ENCODE peak calls at places on chromosomes 3 and 15, in seven cellular contexts. T is CD4-positive, alpha-beta T cell; L is lower leg skin; B is substantia nigra; U is smooth muscle cell of the brain vasculature; F is activated T-cell treated with anti-CD3 and anti-CD28 coated beads for 48 hours; I is RKO. N is an unnamed sample.

GRCh38 chr3:119223511-119223910 is 17.2 kb downstream of the B4GALT4 start:
- DNase-seq in T (no peak), L (no peak), B (no peak), U (no peak), F (no peak), I (no peak), N (no peak)

GRCh38 chr15:48759921-48760320 is 50.9 kb downstream of the CEP152 start:
- DNase-seq in T (no peak), L (no peak), B (no peak), U (no peak), F (no peak), I (no peak), N (no peak)

GRCh38 chr15:77688270-77689058 is 55.8 kb upstream of the LINGO1 start:
- DNase-seq in T (no peak), L (no peak), B (no peak), U (no peak), F (no peak), I (no peak), N (no peak)

GRCh38 chr15:73870700-73871408 is 2.5 kb upstream of the TBC1D21 start:
- DNase-seq in T (no peak), L (peak), B (no peak), U (no peak), F (no peak), I (no peak), N (no peak)

GRCh38 chr3:75237041-75237775 is 426.9 kb upstream of the FRG2C start:
- DNase-seq in T (no peak), L (no peak), B (no peak), U (no peak), F (no peak), I (no peak), N (no peak)

GRCh38 chr3:46411271-46411670 is 4.2 kb downstream of the CCRL2 start:
- DNase-seq in T (no peak), L (no peak), B (no peak), U (no peak), F (no peak), I (no peak), N (no peak)

GRCh38 chr3:126982125-126982521 is 792 bp upstream of the PLXNA1 start:
- DNase-seq in T (no peak), L (no peak), B (no peak), U (no peak), F (peak), I (no peak), N (no peak)

GRCh38 chr15:40081691-40082194 is 26.9 kb downstream of the BMF start:
- DNase-seq in T (no peak), L (peak), B (peak), U (no peak), F (no peak), I (peak), N (no peak)

N was measured in caudate nucleus.